ENCODE peak calls at places on chromosomes 7 and 10, in seven cellular contexts. T is BJ, U is sciatic nerve, J is AG20443, G is smooth muscle cell of the brain vasculature, Z is mammary epithelial cell, H is pancreas. D is an unnamed sample.

GRCh38 chr10:109821672-109822071 is 101.6 kb downstream of the XPNPEP1 start:
- DNase-seq in T (no peak), U (no peak), J (peak), G (no peak), Z (no peak), H (no peak), D (no peak)

GRCh38 chr7:128164061-128164954 is 76.8 kb upstream of the LEP start:
- DNase-seq in T (no peak), U (no peak), J (peak), G (no peak), Z (peak), H (no peak), D (peak)

GRCh38 chr10:4639960-4640359 is 186.0 kb upstream of the AKR1E2 start:
- DNase-seq in T (no peak), U (no peak), J (peak), G (no peak), Z (no peak), H (no peak), D (no peak)

GRCh38 chr10:34656676-34657075 is 158.4 kb downstream of the PARD3 start:
- DNase-seq in T (no peak), U (no peak), J (no peak), G (no peak), Z (no peak), H (no peak), D (no peak)

GRCh38 chr10:45418859-45419672 is 45.0 kb downstream of the ALOX5 start:
- DNase-seq in T (no peak), U (peak), J (peak), G (no peak), Z (peak), H (peak), D (peak)

GRCh38 chr7:127885843-127886242 is 145.4 kb downstream of the LRRC4 start:
- DNase-seq in T (no peak), U (no peak), J (peak), G (no peak), Z (peak), H (no peak), D (peak)

GRCh38 chr7:232571-233455 is 40.4 kb downstream of the FAM20C start:
- DNase-seq in T (peak), U (no peak), J (peak), G (no peak), Z (no peak), H (no peak), D (no peak)

GRCh38 chr7:1176891-1177373 is 16.9 kb upstream of the ZFAND2A start:
- DNase-seq in T (no peak), U (peak), J (peak), G (no peak), Z (peak), H (no peak), D (peak)

GRCh38 chr10:131806646-131807317 is 94.0 kb upstream of the PPP2R2D start:
- DNase-seq in T (no peak), U (no peak), J (no peak), G (no peak), Z (no peak), H (no peak), D (no peak)

GRCh38 chr10:125283191-125283590 is 122.8 kb upstream of the CTBP2 start:
- DNase-seq in T (no peak), U (no peak), J (no peak), G (no peak), Z (no peak), H (no peak), D (no peak)

GRCh38 chr10:930415-931325 is 835 bp downstream of the LARP4B start:
- DNase-seq in T (no peak), U (peak), J (peak), G (no peak), Z (peak), H (peak), D (no peak)

GRCh38 chr7:47648301-47648900 is 66.5 kb upstream of the TNS3 start:
- DNase-seq in T (no peak), U (no peak), J (no peak), G (peak), Z (no peak), H (no peak), D (no peak)

GRCh38 chr7:131537581-131537980 is 18.8 kb downstream of the PODXL start:
- DNase-seq in T (no peak), U (no peak), J (peak), G (no peak), Z (no peak), H (no peak), D (no peak)

GRCh38 chr7:151062399-151063211 is 3.2 kb downstream of the SLC4A2 start:
- DNase-seq in T (no peak), U (no peak), J (peak), G (no peak), Z (peak), H (peak), D (peak)

GRCh38 chr10:12077580-12078180 is 8.9 kb downstream of the DHTKD1 start:
- DNase-seq in T (no peak), U (no peak), J (no peak), G (no peak), Z (no peak), H (no peak), D (no peak)

GRCh38 chr7:22002731-22003130 is 57.0 kb upstream of the CDCA7L start:
- DNase-seq in T (no peak), U (no peak), J (no peak), G (no peak), Z (no peak), H (no peak), D (no peak)

GRCh38 chr7:115274-115911 is 77.0 kb upstream of the FAM20C start:
- DNase-seq in T (no peak), U (no peak), J (peak), G (no peak), Z (no peak), H (no peak), D (peak)

GRCh38 chr10:133438711-133439273 is 14.4 kb upstream of the SPRN start:
- DNase-seq in T (no peak), U (no peak), J (no peak), G (no peak), Z (peak), H (peak), D (no peak)

GRCh38 chr10:77428776-77429395 is 208.7 kb downstream of the KCNMA1 start:
- DNase-seq in T (no peak), U (no peak), J (peak), G (no peak), Z (peak), H (no peak), D (no peak)

GRCh38 chr10:99844433-99844955 is 62.1 kb downstream of the ABCC2 start:
- DNase-seq in T (no peak), U (no peak), J (no peak), G (no peak), Z (no peak), H (no peak), D (no peak)

GRCh38 chr7:155763721-155764431 is 48.4 kb downstream of the SHH start:
- DNase-seq in T (no peak), U (no peak), J (no peak), G (no peak), Z (no peak), H (no peak), D (no peak)

GRCh38 chr7:105281966-105282365 is 106.8 kb downstream of the SRPK2 start:
- DNase-seq in T (no peak), U (no peak), J (no peak), G (no peak), Z (no peak), H (no peak), D (peak)

GRCh38 chr10:121596668-121597503 is 1.4 kb downstream of the FGFR2 start:
- DNase-seq in T (no peak), U (peak), J (peak), G (no peak), Z (peak), H (peak), D (no peak)

GRCh38 chr10:101682172-101682825 is 12.7 kb downstream of the FBXW4 start:
- DNase-seq in T (no peak), U (no peak), J (no peak), G (no peak), Z (no peak), H (no peak), D (no peak)